ENCODE peak calls at places on chromosomes 7 and 10, in four cellular contexts. E, H, F and Q are unnamed samples.

GRCh38 chr7:151010307-151011096 is 13.8 kb downstream of the ATG9B start:
- DNase-seq in E (no peak), H (no peak), F (no peak), Q (no peak)

GRCh38 chr7:114589436-114589835 is 174.8 kb downstream of the FOXP2 start:
- DNase-seq in E (no peak), H (no peak), F (no peak), Q (peak)

GRCh38 chr10:62327897-62328296 is 46.3 kb upstream of the ZNF365 start:
- DNase-seq in E (no peak), H (no peak), F (no peak), Q (no peak)

GRCh38 chr7:23246540-23246939 is at the start of gene GPNMB:
- DNase-seq in E (no peak), H (no peak), F (no peak), Q (no peak)

GRCh38 chr7:46494441-46494840 is 573.4 kb upstream of the IGFBP3 start:
- DNase-seq in E (no peak), H (no peak), F (no peak), Q (no peak)

GRCh38 chr10:131786756-131787605 is 113.8 kb upstream of the PPP2R2D start:
- DNase-seq in E (no peak), H (no peak), F (peak), Q (no peak)

GRCh38 chr10:110840923-110841428 is 30.8 kb upstream of the PDCD4 start:
- DNase-seq in E (no peak), H (no peak), F (no peak), Q (no peak)

GRCh38 chr7:80640841-80641240 is 2.4 kb downstream of the CD36 start:
- DNase-seq in E (no peak), H (no peak), F (no peak), Q (no peak)

GRCh38 chr10:99370993-99371392 is 41.8 kb downstream of the CNNM1 start:
- DNase-seq in E (peak), H (no peak), F (no peak), Q (peak)

GRCh38 chr7:4189151-4189570 is 492.9 kb upstream of the FOXK1 start:
- DNase-seq in E (no peak), H (no peak), F (no peak), Q (no peak)

GRCh38 chr7:42511027-42511426 is 274.0 kb upstream of the GLI3 start:
- DNase-seq in E (no peak), H (no peak), F (no peak), Q (no peak)

GRCh38 chr10:112435013-112435619 is 11.6 kb downstream of the ZDHHC6 start:
- DNase-seq in E (peak), H (no peak), F (no peak), Q (no peak)

GRCh38 chr7:108358553-108358952 is 97.7 kb downstream of the NRCAM start:
- DNase-seq in E (peak), H (peak), F (peak), Q (peak)

GRCh38 chr10:124354411-124355382 is 64.0 kb downstream of the OAT start:
- DNase-seq in E (peak), H (no peak), F (no peak), Q (peak)

GRCh38 chr10:29828440-29828894 is 193.7 kb upstream of the SVIL start:
- DNase-seq in E (no peak), H (no peak), F (no peak), Q (no peak)

GRCh38 chr10:25492040-25492439 is 317.2 kb downstream of the GPR158 start:
- DNase-seq in E (no peak), H (no peak), F (peak), Q (no peak)

GRCh38 chr10:121608669-121609190 is 10.5 kb upstream of the FGFR2 start:
- DNase-seq in E (peak), H (no peak), F (no peak), Q (peak)

GRCh38 chr7:111030358-111030735 is 60.6 kb upstream of the LRRN3 start:
- DNase-seq in E (no peak), H (no peak), F (no peak), Q (no peak)

GRCh38 chr7:85185355-85186082 is 1.3 kb downstream of the SEMA3D start:
- DNase-seq in E (no peak), H (no peak), F (peak), Q (peak)

GRCh38 chr7:156566812-156567549 is 73.6 kb upstream of the RNF32 start:
- DNase-seq in E (no peak), H (no peak), F (no peak), Q (no peak)

GRCh38 chr10:97321807-97322195 is 2.7 kb downstream of the FRAT1 start:
- DNase-seq in E (no peak), H (no peak), F (no peak), Q (no peak)

GRCh38 chr7:108805808-108806397 is 236.2 kb downstream of the DNAJB9 start:
- DNase-seq in E (peak), H (no peak), F (peak), Q (peak)

GRCh38 chr10:131930586-131931330 is 29.9 kb downstream of the PPP2R2D start:
- DNase-seq in E (no peak), H (no peak), F (no peak), Q (no peak)

GRCh38 chr10:62079885-62080559 is 178.5 kb downstream of the ARID5B start:
- DNase-seq in E (no peak), H (no peak), F (no peak), Q (no peak)

GRCh38 chr7:48237354-48237753 is 66.1 kb downstream of the ABCA13 start:
- DNase-seq in E (no peak), H (no peak), F (no peak), Q (no peak)

GRCh38 chr10:110568055-110568735 is 700 bp downstream of the SMC3 start:
- DNase-seq in E (peak), H (no peak), F (no peak), Q (peak)

GRCh38 chr7:130369831-130370230 is 10.5 kb upstream of the CPA1 start:
- DNase-seq in E (no peak), H (no peak), F (no peak), Q (no peak)

GRCh38 chr10:91796332-91797076 is 1.7 kb upstream of the TNKS2 start:
- DNase-seq in E (peak), H (no peak), F (no peak), Q (peak)

GRCh38 chr7:124398937-124399552 is 366.2 kb upstream of the TMEM229A start:
- DNase-seq in E (no peak), H (no peak), F (no peak), Q (no peak)

GRCh38 chr7:140005341-140005740 is 57.4 kb downstream of the PARP12 start:
- DNase-seq in E (no peak), H (no peak), F (no peak), Q (no peak)

GRCh38 chr7:140004672-140005071 is 58.1 kb downstream of the PARP12 start:
- DNase-seq in E (no peak), H (no peak), F (no peak), Q (no peak)

GRCh38 chr7:140006600-140006999 is 56.2 kb downstream of the PARP12 start:
- DNase-seq in E (no peak), H (no peak), F (no peak), Q (no peak)

GRCh38 chr7:140007051-140007690 is 55.6 kb downstream of the PARP12 start:
- DNase-seq in E (no peak), H (no peak), F (no peak), Q (no peak)

DNA sequence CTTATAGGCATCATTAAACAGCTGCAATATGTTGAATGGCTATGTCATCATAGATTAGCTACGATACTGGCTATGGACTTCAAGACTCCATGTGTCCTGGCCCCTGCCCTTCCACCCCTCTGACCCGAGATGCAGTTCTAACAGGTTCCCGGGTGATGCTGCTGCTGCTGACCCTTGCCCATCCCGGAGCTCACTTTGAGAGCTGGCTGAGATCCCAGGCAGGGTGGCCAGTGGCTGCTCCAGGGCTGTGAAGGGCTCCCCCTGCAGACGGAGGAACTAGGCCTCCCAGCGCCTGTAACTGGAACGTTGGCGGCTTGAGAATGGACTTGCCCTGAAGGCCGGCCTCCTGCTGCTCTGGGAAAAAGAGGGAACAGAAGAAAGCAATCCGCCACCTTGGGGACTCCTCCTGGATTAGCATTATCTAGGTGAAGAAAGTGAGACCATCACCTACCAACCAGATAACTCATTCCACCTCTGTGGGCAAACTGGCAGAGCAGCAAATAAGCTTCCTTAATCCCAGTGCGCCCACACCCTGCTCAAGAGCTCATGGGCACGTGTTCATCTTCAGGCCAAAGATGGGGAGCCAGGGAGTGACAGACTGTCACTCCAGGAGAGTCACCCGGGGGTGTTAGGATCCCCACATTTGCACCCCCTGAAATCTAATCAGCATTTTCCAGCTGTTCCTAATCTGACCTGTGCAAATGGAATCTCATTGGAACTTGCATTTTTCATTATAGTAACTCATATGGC is 56.8 kb downstream of the PARP12 start:
- DNase-seq in E (peak), H (peak), F (peak), Q (peak)
- TF ChIP-seq SUZ12 in E (no peak), H (no peak), F (no peak), Q (no peak)

GRCh38 chr10:49182776-49183175 is 5.4 kb downstream of the TMEM273 start:
- DNase-seq in E (no peak), H (no peak), F (no peak), Q (no peak)

GRCh38 chr10:49178489-49179471 is 9.4 kb downstream of the TMEM273 start:
- DNase-seq in E (no peak), H (no peak), F (no peak), Q (no peak)

GRCh38 chr10:49176310-49177268 is 11.6 kb downstream of the TMEM273 start:
- DNase-seq in E (no peak), H (no peak), F (no peak), Q (no peak)

GRCh38 chr10:49177391-49178355 is 10.5 kb downstream of the TMEM273 start:
- DNase-seq in E (peak), H (no peak), F (no peak), Q (no peak)

GRCh38 chr10:49179699-49180511 is 8.3 kb downstream of the TMEM273 start:
- DNase-seq in E (no peak), H (no peak), F (no peak), Q (no peak)
- TF ChIP-seq SUZ12 in E (no peak), H (no peak), F (no peak), Q (no peak)

GRCh38 chr7:49287653-49288052 is 363.3 kb downstream of the CDC14C start:
- DNase-seq in E (no peak), H (no peak), F (no peak), Q (no peak)
- TF ChIP-seq SUZ12 in E (no peak), H (no peak), F (no peak), Q (no peak)

GRCh38 chr10:79937661-79938226 is 11.2 kb downstream of the SFTPD start:
- DNase-seq in E (no peak), H (no peak), F (no peak), Q (no peak)
- TF ChIP-seq SUZ12 in E (no peak), H (no peak), F (no peak), Q (no peak)